ENCODE peak calls at places on chromosomes 7 and 10, in eight cellular contexts. F is HFF-Myc, R is upper lobe of right lung, T is NCI-H69, J is MV-4-11, W is fibroblast of lung, B is Caki2, P is lower leg skin. D is an unnamed sample.

GRCh38 chr7:130897515-130898419 is 163.8 kb upstream of the KLF14 start:
- DNase-seq in R (no peak), T (no peak), W (no peak), B (peak; percentile 92), J (no peak), P (no peak), F (no peak), D (no peak)

GRCh38 chr7:130521552-130521951 is 29.7 kb downstream of the MEST start:
- DNase-seq in R (no peak), B (no peak), J (no peak), P (no peak), F (no peak), T (peak; percentile 33), W (peak; percentile 11), D (no peak)

GRCh38 chr7:105636982-105637381 is 55.7 kb upstream of the EFCAB10 start:
- DNase-seq in F (no peak), R (no peak), W (no peak), B (no peak), J (no peak), T (no peak), P (no peak), D (no peak)

GRCh38 chr10:101293007-101293723 is 60.8 kb upstream of the BTRC start:
- DNase-seq in R (no peak), T (peak; percentile 65), F (no peak), B (no peak), J (no peak), W (no peak), P (no peak), D (no peak)

GRCh38 chr7:16712916-16713315 is 40.6 kb upstream of the TSPAN13 start:
- DNase-seq in J (no peak), R (no peak), P (no peak), F (no peak), B (peak; percentile 90), T (no peak), W (no peak), D (no peak)

GRCh38 chr10:126119591-126119990 is 223.2 kb downstream of the FANK1 start:
- DNase-seq in W (no peak), B (no peak), F (no peak), T (no peak), R (no peak), J (peak; percentile 24), P (no peak), D (no peak)

GRCh38 chr10:35770817-35771355 is 128.8 kb upstream of the FZD8 start:
- DNase-seq in F (no peak), P (no peak), T (no peak), J (no peak), R (no peak), B (no peak), W (no peak), D (no peak)

GRCh38 chr7:41828911-41829310 is 126.0 kb upstream of the INHBA start:
- DNase-seq in W (no peak), F (no peak), T (no peak), B (no peak), R (no peak), J (no peak), P (no peak), D (no peak)

GRCh38 chr7:116251675-116252074 is 41.3 kb downstream of the TES start:
- DNase-seq in R (no peak), F (no peak), T (no peak), W (no peak), P (no peak), J (no peak), B (no peak), D (no peak)

GRCh38 chr10:31554556-31554955 is 235.5 kb downstream of the ZEB1 start:
- DNase-seq in J (peak; percentile 85), R (no peak), W (peak; percentile 64), B (no peak), T (no peak), F (peak; percentile 2), P (no peak), D (peak; percentile 17)

GRCh38 chr10:133131754-133132710 is 28.0 kb upstream of the KNDC1 start:
- DNase-seq in R (no peak), F (no peak), W (no peak), J (no peak), T (no peak), B (no peak), P (no peak), D (no peak)

GRCh38 chr7:92404170-92404614 is 43.1 kb upstream of the GATAD1 start:
- DNase-seq in B (no peak), T (peak; percentile 64), F (no peak), J (peak; percentile 95), W (no peak), P (no peak), R (no peak), D (no peak)

GRCh38 chr7:158572000-158572828 is 15.4 kb downstream of the PTPRN2 start:
- DNase-seq in W (no peak), B (no peak), T (peak; percentile 70), P (no peak), F (no peak), R (no peak), J (peak; percentile 78), D (no peak)

GRCh38 chr7:90312745-90313144 is 8.4 kb downstream of the FAM237B start:
- DNase-seq in R (no peak), J (peak; percentile 18), F (no peak), T (peak; percentile 22), W (peak; percentile 21), P (no peak), B (no peak), D (no peak)

GRCh38 chr10:62374862-62375710 is 917 bp downstream of the ZNF365 start:
- DNase-seq in W (no peak), F (no peak), J (no peak), R (no peak), B (peak; percentile 21), T (peak; percentile 6), P (no peak), D (peak; percentile 45)

GRCh38 chr10:71844084-71844483 is 7.0 kb downstream of the PSAP start:
- DNase-seq in F (no peak), T (no peak), R (no peak), P (no peak), W (no peak), J (no peak), B (no peak), D (no peak)

GRCh38 chr10:12381536-12382156 is 32.3 kb downstream of the CAMK1D start:
- DNase-seq in R (no peak), P (peak; percentile 64), J (no peak), B (no peak), T (peak; percentile 68), F (no peak), W (no peak), D (no peak)

GRCh38 chr7:115352375-115352774 is 430.5 kb downstream of the MDFIC start:
- DNase-seq in B (no peak), R (no peak), F (peak; percentile 57), P (no peak), J (no peak), T (peak; percentile 42), W (peak; percentile 64), D (peak; percentile 38)

GRCh38 chr7:63925626-63926460 is 72.8 kb upstream of the ZNF722 start:
- DNase-seq in R (peak; percentile 95), P (no peak), T (no peak), J (no peak), F (no peak), B (peak; percentile 94), W (peak; percentile 2), D (peak; percentile 58)

GRCh38 chr7:92156976-92157375 is 22.0 kb downstream of the LRRD1 start:
- DNase-seq in T (no peak), F (no peak), J (no peak), P (no peak), B (no peak), W (no peak), R (no peak), D (no peak)

GRCh38 chr7:13949450-13949849 is 40.0 kb downstream of the ETV1 start:
- DNase-seq in T (peak; percentile 85), F (no peak), B (no peak), W (no peak), P (no peak), J (no peak), R (no peak), D (no peak)

GRCh38 chr7:6198687-6199595 is 73.5 kb downstream of the CYTH3 start:
- DNase-seq in T (no peak), B (no peak), F (no peak), W (no peak), J (no peak), R (no peak), P (peak; percentile 17), D (no peak)

GRCh38 chr7:47283497-47284131 is 298.3 kb downstream of the TNS3 start:
- DNase-seq in P (peak; percentile 40), J (no peak), F (no peak), T (no peak), B (peak; percentile 93), R (no peak), W (no peak), D (no peak)

GRCh38 chr10:132407846-132408278 is 10.9 kb downstream of the PWWP2B start:
- DNase-seq in T (no peak), R (peak; percentile 91), W (peak; percentile 38), J (no peak), F (no peak), P (peak; percentile 93), B (no peak), D (peak; percentile 72)

GRCh38 chr7:55174856-55175255 is 156.0 kb downstream of the EGFR start:
- DNase-seq in R (no peak), W (no peak), J (no peak), P (no peak), T (no peak), F (no peak), B (no peak), D (no peak)

GRCh38 chr7:36657031-36657660 is 67.1 kb downstream of the AOAH start:
- DNase-seq in B (no peak), P (no peak), T (no peak), W (no peak), F (no peak), R (no peak), J (peak; percentile 36), D (no peak)

GRCh38 chr10:61992683-61993629 is 91.5 kb downstream of the ARID5B start:
- DNase-seq in J (peak; percentile 89), B (no peak), P (no peak), F (no peak), R (no peak), T (peak; percentile 53), W (peak; percentile 98), D (peak; percentile 66)

GRCh38 chr7:41130021-41130420 is 572.9 kb downstream of the INHBA start:
- DNase-seq in R (no peak), B (no peak), P (no peak), F (no peak), W (no peak), J (no peak), T (peak; percentile 63), D (no peak)

GRCh38 chr7:8044761-8045430 is 76.3 kb downstream of the GLCCI1 start:
- DNase-seq in R (no peak), F (no peak), J (no peak), B (no peak), W (no peak), T (no peak), P (no peak), D (no peak)

D was measured in AG08396.